ENCODE peak calls at places on chromosomes 3 and 15, in seven cellular contexts. X is activated CD8-positive, alpha-beta memory T cell treated with anti-CD3 and anti-CD28 coated beads for 1 hour; J is Calu3; I is dorsolateral prefrontal cortex; E is mucosa of gallbladder; G is HFFc6; L is stimulated activated CD8-positive, alpha-beta memory T cell treated with anti-CD3 and anti-CD28 coated beads, Interleukin-2, amount 100 ng/mL, for 48 hours. D is an unnamed sample.

GRCh38 chr15:75153084-75153483 is 48.6 kb upstream of the C15orf39 start:
- DNase-seq in X (no peak), J (no peak), I (no peak), E (no peak), G (peak), L (no peak), D (peak)

GRCh38 chr15:75801859-75802593 is 41.2 kb upstream of the UBE2Q2 start:
- DNase-seq in X (peak), J (peak), I (peak), E (peak), G (peak), L (peak), D (peak)

GRCh38 chr3:58557496-58557895 is 19.7 kb downstream of the FAM107A start:
- DNase-seq in X (no peak), J (no peak), I (no peak), E (no peak), G (no peak), L (no peak), D (no peak)

GRCh38 chr3:162892921-162893793 is 1396.5 kb downstream of the OTOL1 start:
- DNase-seq in X (no peak), J (peak), I (no peak), E (no peak), G (no peak), L (no peak), D (no peak)

GRCh38 chr3:188272481-188273372 is 118.8 kb downstream of the LPP start:
- DNase-seq in X (no peak), J (no peak), I (no peak), E (no peak), G (peak), L (no peak), D (peak)

GRCh38 chr3:155846119-155846518 is 8.1 kb downstream of the SLC33A1 start:
- DNase-seq in X (no peak), J (no peak), I (no peak), E (no peak), G (no peak), L (no peak), D (no peak)

GRCh38 chr15:89399390-89400120 is 64.9 kb upstream of the POLG start:
- DNase-seq in X (no peak), J (peak), I (no peak), E (no peak), G (no peak), L (no peak), D (peak)

GRCh38 chr15:100764778-100765457 is 114.7 kb upstream of the ALDH1A3 start:
- DNase-seq in X (no peak), J (no peak), I (no peak), E (peak), G (no peak), L (no peak), D (peak)

GRCh38 chr15:69973102-69973714 is 124.5 kb downstream of the TLE3 start:
- DNase-seq in X (no peak), J (peak), I (no peak), E (peak), G (peak), L (peak), D (peak)

GRCh38 chr3:105802073-105802706 is 66.6 kb downstream of the CBLB start:
- DNase-seq in X (no peak), J (no peak), I (no peak), E (no peak), G (no peak), L (no peak), D (no peak)

GRCh38 chr3:38655708-38656300 is 6.3 kb upstream of the SCN5A start:
- DNase-seq in X (no peak), J (peak), I (no peak), E (no peak), G (peak), L (no peak), D (peak)

GRCh38 chr15:77527164-77527778 is 105.4 kb downstream of the LINGO1 start:
- DNase-seq in X (no peak), J (peak), I (no peak), E (no peak), G (no peak), L (no peak), D (peak)

GRCh38 chr3:72343078-72343477 is 505.2 kb downstream of the SHQ1 start:
- DNase-seq in X (no peak), J (no peak), I (no peak), E (no peak), G (peak), L (peak), D (peak)

GRCh38 chr15:65767264-65767595 is 24.9 kb downstream of the DENND4A start:
- DNase-seq in X (no peak), J (no peak), I (no peak), E (no peak), G (no peak), L (no peak), D (no peak)

GRCh38 chr3:43035801-43036340 is 56.8 kb downstream of the GASK1A start:
- DNase-seq in X (no peak), J (no peak), I (no peak), E (no peak), G (no peak), L (no peak), D (no peak)

GRCh38 chr15:45291822-45292582 is 40.0 kb downstream of the SLC28A2 start:
- DNase-seq in X (no peak), J (no peak), I (no peak), E (no peak), G (no peak), L (no peak), D (no peak)

GRCh38 chr15:39285663-39286062 is 295.2 kb upstream of the THBS1 start:
- DNase-seq in X (no peak), J (no peak), I (no peak), E (no peak), G (no peak), L (no peak), D (no peak)

D was measured in EL.